ENCODE peak calls at places on chromosomes 6 and 20, in seven cellular contexts. S, Y, N, E, F, A and B are unnamed samples.

GRCh38 chr6:95203153-95203754 is 374.1 kb upstream of the MANEA start:
- DNase-seq in S (peak; percentile 13), Y (no peak), N (peak; percentile 50), E (peak; percentile 1), F (peak; percentile 40), A (peak; percentile 37), B (no peak)

GRCh38 chr20:32028647-32029372 is 18.6 kb downstream of the CCM2L start:
- DNase-seq in S (no peak), Y (no peak), N (no peak), E (peak; percentile 38), F (no peak), A (no peak), B (peak; percentile 62)

GRCh38 chr6:133286765-133287164 is 45.6 kb downstream of the EYA4 start:
- DNase-seq in S (no peak), Y (no peak), N (no peak), E (peak; percentile 35), F (peak; percentile 48), A (peak; percentile 17), B (no peak)

GRCh38 chr20:16351415-16351814 is 221.8 kb downstream of the KIF16B start:
- DNase-seq in S (peak; percentile 9), Y (no peak), N (no peak), E (no peak), F (no peak), A (no peak), B (peak; percentile 13)

GRCh38 chr6:4369616-4370015 is 234.2 kb upstream of the ECI2 start:
- DNase-seq in S (no peak), Y (no peak), N (no peak), E (peak; percentile 55), F (peak; percentile 88), A (no peak), B (no peak)

GRCh38 chr6:128821116-128821515 is 61.8 kb upstream of the LAMA2 start:
- DNase-seq in S (no peak), Y (no peak), N (no peak), E (no peak), F (peak; percentile 51), A (no peak), B (no peak)

GRCh38 chr6:91081452-91082067 is 494.7 kb upstream of the MAP3K7 start:
- DNase-seq in S (no peak), Y (no peak), N (peak; percentile 51), E (peak; percentile 6), F (peak; percentile 68), A (peak; percentile 33), B (peak; percentile 70)

GRCh38 chr6:152240983-152241766 is 396.0 kb downstream of the SYNE1 start:
- DNase-seq in S (no peak), Y (no peak), N (no peak), E (no peak), F (peak; percentile 58), A (no peak), B (no peak)

GRCh38 chr20:20712004-20712473 is 405 bp downstream of the RALGAPA2 start:
- DNase-seq in S (peak; percentile 26), Y (no peak), N (peak; percentile 47), E (no peak), F (no peak), A (no peak), B (peak; percentile 22)

GRCh38 chr6:42365021-42365420 is 86.7 kb downstream of the TRERF1 start:
- DNase-seq in S (no peak), Y (no peak), N (no peak), E (no peak), F (no peak), A (no peak), B (no peak)

GRCh38 chr6:47247227-47247797 is 62.4 kb downstream of the TNFRSF21 start:
- DNase-seq in S (peak; percentile 20), Y (no peak), N (peak; percentile 64), E (no peak), F (peak; percentile 31), A (no peak), B (no peak)

GRCh38 chr6:106094261-106094963 is 8.3 kb downstream of the PRDM1 start:
- DNase-seq in S (no peak), Y (peak; percentile 64), N (no peak), E (no peak), F (no peak), A (no peak), B (no peak)

GRCh38 chr6:44176935-44177509 is 18.4 kb downstream of the CAPN11 start:
- DNase-seq in S (no peak), Y (peak; percentile 8), N (no peak), E (no peak), F (no peak), A (no peak), B (no peak)

GRCh38 chr6:73421534-73421933 is 26.9 kb downstream of the DDX43 start:
- DNase-seq in S (no peak), Y (no peak), N (no peak), E (no peak), F (no peak), A (no peak), B (no peak)

GRCh38 chr6:45997875-45998506 is 17.7 kb downstream of the CLIC5 start:
- DNase-seq in S (no peak), Y (no peak), N (no peak), E (no peak), F (no peak), A (no peak), B (no peak)

GRCh38 chr6:16742116-16742515 is 19.1 kb downstream of the ATXN1 start:
- DNase-seq in S (no peak), Y (no peak), N (no peak), E (no peak), F (no peak), A (no peak), B (no peak)

GRCh38 chr20:17771206-17772004 is 71.6 kb downstream of the BANF2 start:
- DNase-seq in S (no peak), Y (no peak), N (peak; percentile 28), E (no peak), F (no peak), A (no peak), B (no peak)

GRCh38 chr6:47836046-47836445 is 54.2 kb downstream of the OPN5 start:
- DNase-seq in S (no peak), Y (no peak), N (no peak), E (no peak), F (no peak), A (no peak), B (no peak)

GRCh38 chr6:30883476-30883742 is 910 bp upstream of the DDR1 start:
- DNase-seq in S (no peak), Y (no peak), N (no peak), E (no peak), F (no peak), A (no peak), B (no peak)

GRCh38 chr6:26175428-26176181 is 88.4 kb downstream of the HFE start:
- DNase-seq in S (no peak), Y (peak; percentile 63), N (peak; percentile 32), E (peak; percentile 64), F (peak; percentile 87), A (no peak), B (peak; percentile 47)

GRCh38 chr6:96749891-96750290 is 87.4 kb downstream of the GPR63 start:
- DNase-seq in S (no peak), Y (no peak), N (no peak), E (no peak), F (no peak), A (no peak), B (no peak)

GRCh38 chr6:150593119-150593518 is 6.6 kb upstream of the PLEKHG1 start:
- DNase-seq in S (no peak), Y (no peak), N (no peak), E (no peak), F (no peak), A (no peak), B (no peak)

GRCh38 chr6:161435426-161436065 is 161.7 kb upstream of the AGPAT4 start:
- DNase-seq in S (no peak), Y (no peak), N (no peak), E (peak; percentile 40), F (peak; percentile 52), A (no peak), B (no peak)

GRCh38 chr6:116217069-116217468 is 36.8 kb downstream of the TSPYL4 start:
- DNase-seq in S (no peak), Y (peak; percentile 23), N (peak; percentile 19), E (peak; percentile 5), F (peak; percentile 72), A (peak; percentile 30), B (peak; percentile 29)

GRCh38 chr6:54267798-54268197 is 40.4 kb upstream of the TINAG start:
- DNase-seq in S (no peak), Y (no peak), N (no peak), E (peak; percentile 38), F (peak; percentile 75), A (peak; percentile 56), B (no peak)

GRCh38 chr6:82246802-82247633 is 526 bp downstream of the IBTK start:
- DNase-seq in S (peak; percentile 60), Y (no peak), N (peak; percentile 41), E (peak; percentile 69), F (peak; percentile 45), A (peak; percentile 50), B (peak; percentile 68)